ENCODE peak calls at places on chromosomes 11 and 22, in seven cellular contexts. One of them, this sample, is unnamed.

GRCh38 chr11:1937616-1938342 is 9.4 kb upstream of the MRPL23 start:
- DNase-seq in lower leg skin: peak
- DNase-seq in mucosa of descending colon: peak
- DNase-seq in GM12878: no peak
- DNase-seq in colonic mucosa: no peak
- DNase-seq in adrenal gland: peak
- DNase-seq in A549: no peak
- DNase-seq in this sample: no peak

GRCh38 chr22:26443901-26444300 is 14.8 kb downstream of the ASPHD2 start:
- DNase-seq in lower leg skin: peak
- DNase-seq in mucosa of descending colon: no peak
- DNase-seq in GM12878: no peak
- DNase-seq in colonic mucosa: no peak
- DNase-seq in adrenal gland: no peak
- DNase-seq in A549: no peak
- DNase-seq in this sample: no peak

GRCh38 chr11:67695606-67696005 is 21.2 kb upstream of the ALDH3B2 start:
- DNase-seq in lower leg skin: no peak
- DNase-seq in mucosa of descending colon: no peak
- DNase-seq in GM12878: no peak
- DNase-seq in colonic mucosa: no peak
- DNase-seq in adrenal gland: no peak
- DNase-seq in A549: no peak
- DNase-seq in this sample: no peak

GRCh38 chr22:43014062-43014875 is 680 bp downstream of the PACSIN2 start:
- DNase-seq in lower leg skin: peak
- DNase-seq in mucosa of descending colon: peak
- DNase-seq in GM12878: no peak
- DNase-seq in colonic mucosa: peak
- DNase-seq in adrenal gland: no peak
- DNase-seq in A549: no peak
- DNase-seq in this sample: peak

GRCh38 chr11:1292018-1292643 is 17.3 kb downstream of the TOLLIP start:
- DNase-seq in lower leg skin: no peak
- DNase-seq in mucosa of descending colon: no peak
- DNase-seq in GM12878: no peak
- DNase-seq in colonic mucosa: no peak
- DNase-seq in adrenal gland: no peak
- DNase-seq in A549: no peak
- DNase-seq in this sample: no peak

GRCh38 chr11:17036666-17037658 is 22.7 kb upstream of the PLEKHA7 start:
- DNase-seq in lower leg skin: no peak
- DNase-seq in mucosa of descending colon: no peak
- DNase-seq in GM12878: no peak
- DNase-seq in colonic mucosa: peak
- DNase-seq in adrenal gland: no peak
- DNase-seq in A549: peak
- DNase-seq in this sample: no peak

GRCh38 chr22:28629420-28630184 is 50.0 kb downstream of the TTC28 start:
- DNase-seq in lower leg skin: no peak
- DNase-seq in mucosa of descending colon: no peak
- DNase-seq in GM12878: no peak
- DNase-seq in colonic mucosa: no peak
- DNase-seq in adrenal gland: no peak
- DNase-seq in A549: peak
- DNase-seq in this sample: no peak

GRCh38 chr11:61752117-61752924 is at the start of gene MYRF:
- DNase-seq in lower leg skin: peak
- DNase-seq in mucosa of descending colon: no peak
- DNase-seq in GM12878: no peak
- DNase-seq in colonic mucosa: peak
- DNase-seq in adrenal gland: no peak
- DNase-seq in A549: no peak
- DNase-seq in this sample: peak

GRCh38 chr11:68297052-68297378 is 15.4 kb upstream of the LRP5 start:
- DNase-seq in lower leg skin: no peak
- DNase-seq in mucosa of descending colon: no peak
- DNase-seq in GM12878: no peak
- DNase-seq in colonic mucosa: no peak
- DNase-seq in adrenal gland: no peak
- DNase-seq in A549: no peak
- DNase-seq in this sample: no peak

DNA sequence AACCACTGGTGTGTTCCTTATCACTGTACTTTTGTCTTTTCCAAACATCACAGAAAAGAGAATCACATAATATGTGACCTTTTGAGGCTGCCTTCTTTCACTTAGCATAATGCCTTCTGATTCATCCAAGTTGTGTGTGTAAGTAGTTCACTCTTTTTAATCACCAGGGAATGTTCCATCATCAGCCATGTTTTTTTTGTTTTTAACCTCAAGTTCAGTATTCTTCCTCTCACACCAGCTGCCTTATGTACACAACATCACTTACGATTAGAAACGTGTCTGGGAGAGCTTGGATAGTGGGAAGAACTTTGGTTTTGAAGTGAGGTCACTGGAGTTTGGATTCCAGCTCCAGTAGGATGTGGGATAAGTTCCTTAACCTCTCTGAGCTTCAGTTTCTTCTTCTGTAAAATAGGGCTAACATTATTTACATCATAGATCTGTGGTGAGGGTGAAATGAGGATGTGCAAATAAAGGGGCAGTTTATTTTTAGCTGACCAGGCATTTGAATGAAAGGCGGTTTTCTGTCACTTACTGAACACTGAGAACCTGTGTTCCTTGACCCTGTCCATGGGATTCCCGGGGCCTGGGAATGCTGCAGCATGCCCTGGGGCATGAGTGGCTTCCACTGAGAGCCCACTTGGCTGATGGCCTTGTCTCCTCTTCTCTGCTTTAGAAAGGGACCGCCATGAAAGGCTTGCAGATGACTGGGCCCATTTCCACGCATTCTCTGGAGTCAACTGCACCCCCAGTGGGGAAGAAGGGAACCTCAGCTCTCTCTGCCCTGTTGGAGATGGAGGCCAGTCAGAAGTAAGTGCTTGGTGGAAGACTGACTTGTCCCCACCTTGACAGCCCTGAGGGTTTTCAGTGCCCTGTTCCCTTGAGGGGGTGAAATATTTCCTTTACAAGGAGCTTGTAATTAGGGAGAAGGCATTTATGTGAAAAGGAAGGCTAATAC is 92.6 kb downstream of the DEPDC5 start:
- DNase-seq in lower leg skin: no peak
- DNase-seq in mucosa of descending colon: no peak
- DNase-seq in GM12878: no peak
- DNase-seq in colonic mucosa: no peak
- DNase-seq in adrenal gland: no peak
- DNase-seq in A549: peak
- DNase-seq in this sample: peak
- TF ChIP-seq CTCF in lower leg skin: no peak
- TF ChIP-seq CTCF in mucosa of descending colon: no peak
- TF ChIP-seq CTCF in GM12878: peak
- TF ChIP-seq CTCF in colonic mucosa: no peak
- TF ChIP-seq CTCF in adrenal gland: peak
- TF ChIP-seq CTCF in A549: no peak
- TF ChIP-seq CTCF in this sample: peak

DNA sequence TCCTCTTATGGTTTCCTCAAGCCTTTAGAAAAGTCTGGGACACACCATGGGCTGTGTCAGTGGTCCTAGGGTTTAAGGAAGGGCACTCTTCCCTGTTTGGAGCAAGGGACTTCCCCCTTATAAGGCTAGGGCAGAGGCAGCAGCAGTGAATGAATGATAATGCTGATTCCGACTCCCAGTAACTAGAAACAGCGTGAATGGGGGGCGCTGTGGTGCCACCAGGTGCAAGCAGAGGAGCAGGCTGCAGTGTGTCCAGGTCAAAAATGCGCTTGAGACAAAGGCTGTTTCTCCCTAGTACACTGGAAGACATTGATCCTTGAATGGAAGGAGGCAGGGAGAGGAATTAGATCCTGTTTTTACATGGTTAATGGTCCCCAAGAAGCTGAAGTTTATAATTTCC is 11.6 kb upstream of the RIC3 start:
- DNase-seq in lower leg skin: no peak
- DNase-seq in mucosa of descending colon: no peak
- DNase-seq in GM12878: no peak
- DNase-seq in colonic mucosa: no peak
- DNase-seq in adrenal gland: no peak
- DNase-seq in A549: no peak
- DNase-seq in this sample: no peak
- TF ChIP-seq CTCF in lower leg skin: no peak
- TF ChIP-seq CTCF in mucosa of descending colon: no peak
- TF ChIP-seq CTCF in GM12878: no peak
- TF ChIP-seq CTCF in colonic mucosa: no peak
- TF ChIP-seq CTCF in adrenal gland: no peak
- TF ChIP-seq CTCF in A549: no peak
- TF ChIP-seq CTCF in this sample: no peak

GRCh38 chr22:46134111-46134705 is 16.1 kb upstream of the PPARA start:
- DNase-seq in lower leg skin: no peak
- DNase-seq in mucosa of descending colon: no peak
- DNase-seq in GM12878: no peak
- DNase-seq in colonic mucosa: no peak
- DNase-seq in adrenal gland: no peak
- DNase-seq in A549: no peak
- DNase-seq in this sample: no peak
- TF ChIP-seq CTCF in lower leg skin: no peak
- TF ChIP-seq CTCF in mucosa of descending colon: no peak
- TF ChIP-seq CTCF in GM12878: no peak
- TF ChIP-seq CTCF in colonic mucosa: no peak
- TF ChIP-seq CTCF in adrenal gland: no peak
- TF ChIP-seq CTCF in A549: no peak
- TF ChIP-seq CTCF in this sample: no peak

GRCh38 chr22:47124946-47125345 is 362.5 kb downstream of the TBC1D22A start:
- DNase-seq in lower leg skin: no peak
- DNase-seq in mucosa of descending colon: peak
- DNase-seq in GM12878: no peak
- DNase-seq in colonic mucosa: no peak
- DNase-seq in adrenal gland: no peak
- DNase-seq in A549: no peak
- DNase-seq in this sample: no peak

GRCh38 chr22:47124451-47124881 is 362.0 kb downstream of the TBC1D22A start:
- DNase-seq in lower leg skin: no peak
- DNase-seq in mucosa of descending colon: peak
- DNase-seq in GM12878: no peak
- DNase-seq in colonic mucosa: no peak
- DNase-seq in adrenal gland: no peak
- DNase-seq in A549: no peak
- DNase-seq in this sample: no peak

GRCh38 chr22:47126344-47126811 is 363.9 kb downstream of the TBC1D22A start:
- DNase-seq in lower leg skin: no peak
- DNase-seq in mucosa of descending colon: peak
- DNase-seq in GM12878: no peak
- DNase-seq in colonic mucosa: no peak
- DNase-seq in adrenal gland: no peak
- DNase-seq in A549: no peak
- DNase-seq in this sample: no peak

GRCh38 chr22:47123827-47124442 is 361.5 kb downstream of the TBC1D22A start:
- DNase-seq in lower leg skin: no peak
- DNase-seq in mucosa of descending colon: peak
- DNase-seq in GM12878: no peak
- DNase-seq in colonic mucosa: no peak
- DNase-seq in adrenal gland: no peak
- DNase-seq in A549: no peak
- DNase-seq in this sample: no peak

DNA sequence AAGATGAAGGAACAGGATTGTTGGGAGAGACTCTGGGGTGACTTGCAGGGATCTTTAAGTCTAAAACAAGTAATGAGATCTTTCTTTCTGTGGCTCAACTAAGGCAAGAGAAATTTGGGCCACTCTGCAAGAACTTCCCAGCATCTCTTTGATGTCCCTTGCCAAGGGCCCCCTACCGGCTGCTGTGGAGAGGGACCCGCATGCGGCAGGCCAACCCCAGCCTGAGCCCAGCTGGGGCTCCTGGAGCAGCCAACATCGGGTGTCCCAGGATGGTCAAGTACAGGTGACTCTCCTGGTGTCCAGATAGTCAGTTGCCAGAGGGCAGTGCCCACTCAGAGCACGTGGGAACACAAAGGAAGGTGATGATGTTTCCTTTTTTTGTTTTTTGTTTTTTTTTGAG is 363.2 kb downstream of the TBC1D22A start:
- DNase-seq in lower leg skin: no peak
- DNase-seq in mucosa of descending colon: peak
- DNase-seq in GM12878: no peak
- DNase-seq in colonic mucosa: no peak
- DNase-seq in adrenal gland: no peak
- DNase-seq in A549: peak
- DNase-seq in this sample: no peak
- TF ChIP-seq CTCF in lower leg skin: no peak
- TF ChIP-seq CTCF in mucosa of descending colon: no peak
- TF ChIP-seq CTCF in GM12878: no peak
- TF ChIP-seq CTCF in colonic mucosa: no peak
- TF ChIP-seq CTCF in adrenal gland: no peak
- TF ChIP-seq CTCF in A549: peak
- TF ChIP-seq CTCF in this sample: no peak

DNA sequence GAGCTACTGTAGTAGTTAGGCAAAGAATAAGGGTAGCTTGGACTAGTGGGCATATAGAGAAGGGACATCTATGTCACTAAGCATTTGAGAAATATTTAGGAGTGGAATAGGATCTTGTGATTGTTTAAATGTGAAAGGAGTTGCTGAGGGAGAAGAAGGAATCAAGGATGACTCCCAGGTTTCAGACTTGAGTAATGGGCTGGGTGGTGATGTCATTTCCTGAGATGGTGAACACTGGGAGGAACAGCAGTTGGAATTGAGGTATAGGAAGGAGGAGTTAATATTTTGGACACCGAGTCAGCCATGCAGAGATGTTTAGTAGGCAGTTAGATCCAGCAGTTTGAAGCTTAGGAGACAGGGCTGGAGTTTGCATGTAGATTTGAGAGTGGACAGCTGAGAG is 40.1 kb downstream of the REXO2 start:
- DNase-seq in lower leg skin: no peak
- DNase-seq in mucosa of descending colon: no peak
- DNase-seq in GM12878: no peak
- DNase-seq in colonic mucosa: no peak
- DNase-seq in adrenal gland: no peak
- DNase-seq in A549: no peak
- DNase-seq in this sample: no peak
- TF ChIP-seq CTCF in lower leg skin: no peak
- TF ChIP-seq CTCF in mucosa of descending colon: no peak
- TF ChIP-seq CTCF in GM12878: no peak
- TF ChIP-seq CTCF in colonic mucosa: no peak
- TF ChIP-seq CTCF in adrenal gland: no peak
- TF ChIP-seq CTCF in A549: no peak
- TF ChIP-seq CTCF in this sample: no peak